ENCODE peak calls at places on chromosomes 7 and 10, in seven cellular contexts. G, E, K, L, O, Y and B are unnamed samples.

GRCh38 chr10:71440506-71441035 is 43.9 kb downstream of the CDH23 start:
- DNase-seq in G (no peak), K (no peak), E (no peak), L (no peak), O (no peak), Y (no peak), B (no peak)

GRCh38 chr7:112763298-112763697 is 26.9 kb downstream of the TMEM168 start:
- DNase-seq in Y (no peak), L (no peak), O (no peak), K (no peak), G (no peak), E (no peak), B (no peak)

GRCh38 chr10:11742009-11742778 is at the start of gene ECHDC3:
- DNase-seq in Y (peak; percentile 61), L (peak; percentile 7), K (no peak), O (peak; percentile 12), E (no peak), G (no peak), B (peak; percentile 69)

GRCh38 chr7:11212080-11212711 is 238.5 kb downstream of the PHF14 start:
- DNase-seq in K (no peak), E (no peak), O (no peak), L (peak; percentile 70), Y (peak; percentile 83), G (no peak), B (no peak)

GRCh38 chr7:153224890-153225289 is 465.3 kb downstream of the ACTR3B start:
- DNase-seq in L (no peak), E (no peak), G (no peak), O (no peak), Y (no peak), K (no peak), B (no peak)

GRCh38 chr7:12595148-12595547 is 24.6 kb downstream of the SCIN start:
- DNase-seq in K (no peak), Y (no peak), E (no peak), O (no peak), L (no peak), G (no peak), B (no peak)

GRCh38 chr10:111709630-111710029 is 473.9 kb downstream of the GPAM start:
- DNase-seq in Y (no peak), G (no peak), O (no peak), K (no peak), L (no peak), E (no peak), B (no peak)

GRCh38 chr10:110912374-110912773 is 6.6 kb downstream of the BBIP1 start:
- DNase-seq in G (no peak), O (no peak), Y (peak; percentile 60), L (peak; percentile 31), K (no peak), E (no peak), B (no peak)

GRCh38 chr10:15485684-15486316 is 114.7 kb upstream of the FAM171A1 start:
- DNase-seq in K (no peak), L (peak; percentile 69), Y (peak; percentile 96), O (no peak), G (peak; percentile 58), E (no peak), B (no peak)

DNA sequence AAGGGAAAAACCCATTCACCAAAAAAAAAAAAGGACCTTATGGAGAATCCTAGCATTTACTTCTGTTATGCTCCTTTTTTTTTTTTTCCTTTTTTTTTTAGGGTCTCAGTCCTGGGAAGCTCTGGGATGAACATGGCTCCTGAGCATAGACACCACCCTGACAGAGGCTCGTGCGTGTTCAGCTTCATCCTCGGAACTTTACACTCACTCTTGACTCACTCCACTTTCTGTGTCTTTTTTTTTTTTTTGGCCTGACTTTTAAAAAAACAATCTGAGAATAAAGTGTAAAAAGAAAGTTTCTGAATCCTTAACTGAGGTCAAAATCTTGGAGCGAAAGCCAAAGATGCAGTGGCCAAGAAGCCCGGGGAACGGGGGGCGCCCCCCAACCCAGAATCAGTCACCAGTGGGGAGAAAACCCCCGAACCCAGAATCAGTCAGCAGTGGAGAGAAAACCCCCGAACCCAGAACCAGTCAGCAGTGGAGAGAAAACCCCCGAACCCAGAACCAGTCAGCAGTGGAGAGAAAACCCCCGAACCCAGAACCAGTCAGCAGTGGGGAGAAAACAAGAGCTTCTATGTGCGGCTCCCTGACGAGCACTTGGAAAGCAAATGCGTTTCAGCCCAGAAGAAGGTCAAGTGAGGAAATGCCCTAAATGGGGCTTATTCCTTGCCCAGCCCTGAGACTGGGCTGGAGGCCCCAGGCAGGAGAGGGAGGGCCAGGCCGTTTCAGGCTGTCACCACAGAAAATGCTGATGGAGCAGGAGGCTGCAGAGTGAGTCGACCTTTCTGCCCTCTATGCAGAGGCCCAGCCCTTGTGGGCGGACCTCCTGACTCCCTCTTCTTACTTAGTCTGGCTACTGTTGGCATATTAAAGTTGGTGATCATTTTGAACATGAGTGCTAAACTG is 19.0 kb upstream of the PFKP start:
- DNase-seq in O (no peak), G (no peak), K (no peak), L (no peak), E (no peak), Y (peak; percentile 59), B (peak; percentile 29)
- TF ChIP-seq CTCF in O (no peak), G (no peak), K (no peak), L (no peak), E (no peak), Y (no peak), B (no peak)

DNA sequence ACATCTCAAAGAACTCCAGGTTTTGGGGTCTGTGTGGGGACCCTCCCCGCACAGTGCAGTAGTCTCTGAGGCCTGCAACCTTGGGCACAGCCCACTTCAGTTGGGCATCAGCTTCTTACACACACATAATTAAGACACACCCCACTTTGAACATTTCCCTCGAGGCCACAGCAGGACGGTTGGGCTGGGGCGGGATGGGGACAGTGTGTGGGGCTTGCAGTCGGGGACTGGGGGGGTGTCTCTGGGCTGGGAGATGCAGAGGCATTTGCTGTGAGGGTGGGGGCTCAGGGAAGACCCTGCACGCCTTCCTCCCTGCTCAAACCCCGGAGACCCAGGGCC is 1.2 kb downstream of the LFNG start:
- DNase-seq in Y (no peak), K (no peak), L (no peak), O (no peak), E (no peak), G (no peak), B (no peak)
- H3K27me3 ChIP-seq in Y (no peaks in the 10 kb centered on the region), K (peaks cover 13% of the 10 kb centered on the region), L (no peaks in the 10 kb centered on the region), O (no peaks in the 10 kb centered on the region), E (no peaks in the 10 kb centered on the region), G (peaks cover 26% of the 10 kb centered on the region), B (no peaks in the 10 kb centered on the region)

GRCh38 chr7:48188776-48189520 is 17.7 kb downstream of the ABCA13 start:
- DNase-seq in E (no peak), Y (no peak), K (no peak), L (peak; percentile 49), O (no peak), G (no peak), B (no peak)
- TF ChIP-seq CTCF in E (no peak), Y (no peak), K (no peak), L (peak; percentile 39), O (no peak), G (no peak), B (no peak)

DNA sequence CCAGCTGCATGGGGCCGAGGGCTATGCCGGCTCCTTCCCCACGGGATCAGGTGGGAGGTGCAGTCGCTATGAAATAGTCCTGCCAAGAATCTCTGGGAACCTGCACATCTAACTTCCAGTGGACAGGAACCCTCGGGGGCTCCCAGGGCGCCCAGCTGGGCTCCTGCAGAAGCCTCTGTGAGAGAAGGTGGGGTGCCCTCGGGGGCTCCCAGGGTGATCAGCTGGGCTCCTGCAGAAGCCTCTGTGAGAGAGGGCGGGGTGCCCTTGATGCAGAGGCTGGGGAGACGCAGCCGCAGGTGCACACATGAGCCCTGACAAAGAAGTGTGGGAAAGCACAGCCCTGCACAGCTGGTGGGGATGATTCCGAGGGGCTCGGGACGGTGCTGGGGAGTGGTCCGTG is 5.9 kb downstream of the VENTX start:
- DNase-seq in G (no peak), L (no peak), K (no peak), Y (no peak), O (no peak), E (no peak), B (no peak)
- H3K27me3 ChIP-seq in G (no peaks in the 10 kb centered on the region), L (peaks cover 17% of the 10 kb centered on the region), K (peaks cover 63% of the 10 kb centered on the region), Y (peaks cover 12% of the 10 kb centered on the region), O (no peaks in the 10 kb centered on the region), E (peaks cover 5% of the 10 kb centered on the region), B (no peaks in the 10 kb centered on the region)

GRCh38 chr10:62491597-62491996 is 117.4 kb downstream of the ZNF365 start:
- DNase-seq in Y (no peak), O (no peak), E (no peak), G (no peak), L (no peak), K (no peak), B (no peak)

GRCh38 chr10:62496925-62497324 is 122.8 kb downstream of the ZNF365 start:
- DNase-seq in G (no peak), L (no peak), E (no peak), K (no peak), O (no peak), Y (no peak), B (no peak)

GRCh38 chr10:62492870-62493180 is 118.7 kb downstream of the ZNF365 start:
- DNase-seq in O (no peak), E (no peak), G (no peak), K (no peak), Y (no peak), L (no peak), B (no peak)

GRCh38 chr10:62492012-62492869 is 118.1 kb downstream of the ZNF365 start:
- DNase-seq in Y (peak; percentile 39), L (no peak), G (no peak), E (no peak), K (no peak), O (no peak), B (no peak)
- TF ChIP-seq CTCF in Y (peak; percentile 42), L (peak; percentile 69), G (no peak), E (peak; percentile 53), K (peak; percentile 64), O (peak; percentile 55), B (peak; percentile 52)

GRCh38 chr7:99766484-99767099 is 17.4 kb downstream of the CYP3A4 start:
- DNase-seq in Y (no peak), O (no peak), E (no peak), K (no peak), G (no peak), L (no peak), B (no peak)
- H3K27me3 ChIP-seq in Y (peaks cover 6% of the 10 kb centered on the region), O (no peaks in the 10 kb centered on the region), E (no peaks in the 10 kb centered on the region), K (no peaks in the 10 kb centered on the region), G (no peaks in the 10 kb centered on the region), L (peaks cover 3% of the 10 kb centered on the region), B (no peaks in the 10 kb centered on the region)

GRCh38 chr10:13099666-13100348 is at the start of gene OPTN:
- DNase-seq in G (peak; percentile 36), O (peak; percentile 63), K (peak; percentile 74), E (peak; percentile 64), L (peak; percentile 83), Y (peak; percentile 83), B (peak; percentile 82)
- TF ChIP-seq CTCF in G (peak; percentile 77), O (peak; percentile 57), K (peak; percentile 68), E (peak; percentile 40), L (peak; percentile 85), Y (peak; percentile 85), B (peak; percentile 79)